ENCODE peak calls at places on chromosomes 6 and 20, in seven cellular contexts. One of them, this sample, is unnamed.

GRCh38 chr6:137102050-137102848 is 57.5 kb upstream of the IL20RA start:
- DNase-seq in neuronal stem cell: no peak
- DNase-seq in trophoblast cell: no peak
- DNase-seq in mesenchymal stem cell: no peak
- DNase-seq in mesendoderm: no peak
- DNase-seq in H1: no peak
- DNase-seq in IMR-90: no peak
- DNase-seq in this sample: no peak

GRCh38 chr6:130516604-130517003 is 150.8 kb downstream of the TMEM200A start:
- DNase-seq in H1: no peak
- DNase-seq in mesendoderm: no peak
- DNase-seq in mesenchymal stem cell: no peak
- DNase-seq in trophoblast cell: no peak
- DNase-seq in neuronal stem cell: no peak
- DNase-seq in IMR-90: no peak
- DNase-seq in this sample: no peak

GRCh38 chr6:33847078-33847477 is 43.3 kb upstream of the MLN start:
- DNase-seq in mesenchymal stem cell: no peak
- DNase-seq in H1: no peak
- DNase-seq in mesendoderm: no peak
- DNase-seq in trophoblast cell: no peak
- DNase-seq in neuronal stem cell: no peak
- DNase-seq in IMR-90: no peak
- DNase-seq in this sample: no peak

GRCh38 chr6:38714239-38715015 is 684 bp upstream of the DNAH8 start:
- DNase-seq in mesendoderm: no peak
- DNase-seq in trophoblast cell: peak
- DNase-seq in neuronal stem cell: no peak
- DNase-seq in mesenchymal stem cell: no peak
- DNase-seq in IMR-90: no peak
- DNase-seq in H1: no peak
- DNase-seq in this sample: no peak

GRCh38 chr6:163355471-163355991 is 59.0 kb upstream of the QKI start:
- DNase-seq in mesendoderm: no peak
- DNase-seq in neuronal stem cell: no peak
- DNase-seq in H1: no peak
- DNase-seq in trophoblast cell: peak
- DNase-seq in IMR-90: peak
- DNase-seq in mesenchymal stem cell: peak
- DNase-seq in this sample: no peak

GRCh38 chr6:35566794-35567193 is 54.1 kb upstream of the TULP1 start:
- DNase-seq in neuronal stem cell: no peak
- DNase-seq in trophoblast cell: no peak
- DNase-seq in mesenchymal stem cell: no peak
- DNase-seq in IMR-90: no peak
- DNase-seq in mesendoderm: peak
- DNase-seq in H1: peak
- DNase-seq in this sample: peak

GRCh38 chr6:27532820-27533538 is 60.1 kb upstream of the ZNF184 start:
- DNase-seq in trophoblast cell: peak
- DNase-seq in mesenchymal stem cell: peak
- DNase-seq in neuronal stem cell: no peak
- DNase-seq in IMR-90: peak
- DNase-seq in H1: no peak
- DNase-seq in mesendoderm: peak
- DNase-seq in this sample: no peak

GRCh38 chr6:139376054-139376355 is 1.6 kb upstream of the CITED2 start:
- DNase-seq in H1: no peak
- DNase-seq in IMR-90: no peak
- DNase-seq in neuronal stem cell: no peak
- DNase-seq in mesenchymal stem cell: peak
- DNase-seq in trophoblast cell: no peak
- DNase-seq in mesendoderm: no peak
- DNase-seq in this sample: no peak

GRCh38 chr20:56810141-56810540 is 181.0 kb downstream of the TFAP2C start:
- DNase-seq in IMR-90: no peak
- DNase-seq in trophoblast cell: no peak
- DNase-seq in neuronal stem cell: no peak
- DNase-seq in mesenchymal stem cell: no peak
- DNase-seq in H1: no peak
- DNase-seq in mesendoderm: no peak
- DNase-seq in this sample: no peak

GRCh38 chr6:32845381-32845884 is 1.6 kb upstream of the PSMB8 start:
- DNase-seq in neuronal stem cell: no peak
- DNase-seq in trophoblast cell: peak
- DNase-seq in IMR-90: no peak
- DNase-seq in mesendoderm: no peak
- DNase-seq in mesenchymal stem cell: no peak
- DNase-seq in H1: no peak
- DNase-seq in this sample: no peak

GRCh38 chr6:166078294-166078693 is 89.4 kb downstream of the TBXT start:
- DNase-seq in mesenchymal stem cell: peak
- DNase-seq in mesendoderm: no peak
- DNase-seq in neuronal stem cell: no peak
- DNase-seq in trophoblast cell: peak
- DNase-seq in H1: no peak
- DNase-seq in IMR-90: peak
- DNase-seq in this sample: no peak

GRCh38 chr20:1822564-1823420 is 72.4 kb upstream of the SIRPA start:
- DNase-seq in trophoblast cell: peak
- DNase-seq in mesendoderm: no peak
- DNase-seq in H1: no peak
- DNase-seq in IMR-90: peak
- DNase-seq in mesenchymal stem cell: peak
- DNase-seq in neuronal stem cell: no peak
- DNase-seq in this sample: no peak

GRCh38 chr6:107819217-107819616 is 4.9 kb downstream of the SCML4 start:
- DNase-seq in H1: peak
- DNase-seq in mesendoderm: no peak
- DNase-seq in mesenchymal stem cell: no peak
- DNase-seq in neuronal stem cell: no peak
- DNase-seq in IMR-90: no peak
- DNase-seq in trophoblast cell: no peak
- DNase-seq in this sample: no peak

GRCh38 chr20:60584221-60584620 is 626.0 kb downstream of the CDH26 start:
- DNase-seq in IMR-90: no peak
- DNase-seq in H1: no peak
- DNase-seq in neuronal stem cell: no peak
- DNase-seq in trophoblast cell: no peak
- DNase-seq in mesendoderm: no peak
- DNase-seq in mesenchymal stem cell: no peak
- DNase-seq in this sample: no peak

DNA sequence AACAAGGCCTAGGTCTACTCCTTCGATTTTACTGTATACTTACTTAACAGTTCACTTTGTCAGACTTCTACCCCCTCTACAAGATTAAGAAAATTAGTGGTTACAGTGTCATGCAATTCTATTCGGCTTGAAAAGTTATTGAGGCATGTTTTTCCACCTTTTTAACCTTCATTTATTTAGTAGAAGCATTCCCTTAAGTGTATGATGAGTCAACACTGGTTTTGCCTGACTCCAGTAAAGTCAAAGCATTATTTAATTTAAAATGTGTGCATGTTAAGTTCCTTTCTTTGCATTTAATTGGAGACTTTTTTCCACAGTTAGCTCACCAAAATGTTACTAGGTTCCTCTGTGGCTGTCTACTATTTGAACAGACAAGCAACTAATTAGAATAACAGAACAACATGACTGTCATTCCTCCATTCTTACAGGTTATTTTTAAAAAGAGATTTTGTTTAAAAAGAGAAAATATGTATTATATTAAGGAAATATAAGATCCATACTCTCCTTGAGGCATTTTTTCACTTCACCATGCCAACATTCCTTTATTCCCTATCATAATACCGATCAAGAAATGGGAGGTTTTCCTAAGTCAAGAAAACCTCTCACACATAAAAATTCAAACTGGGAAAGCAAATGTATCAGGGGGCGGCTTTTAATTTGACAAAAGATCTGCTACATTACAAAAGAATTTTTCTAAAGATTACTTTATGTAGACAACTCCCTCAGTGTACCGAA is 361.1 kb downstream of the UTRN start:
- DNase-seq in mesenchymal stem cell: no peak
- DNase-seq in trophoblast cell: peak
- DNase-seq in IMR-90: peak
- DNase-seq in mesendoderm: no peak
- DNase-seq in H1: no peak
- DNase-seq in neuronal stem cell: no peak
- DNase-seq in this sample: no peak
- H2BK5ac ChIP-seq in mesenchymal stem cell: no peak
- H2BK5ac ChIP-seq in trophoblast cell: no peak
- H2BK5ac ChIP-seq in IMR-90: no peak
- H2BK5ac ChIP-seq in mesendoderm: no peak
- H2BK5ac ChIP-seq in H1: peak
- H2BK5ac ChIP-seq in neuronal stem cell: no peak
- H2BK5ac ChIP-seq in this sample: no peak

GRCh38 chr20:53136473-53136872 is 164.3 kb downstream of the TSHZ2 start:
- DNase-seq in mesenchymal stem cell: no peak
- DNase-seq in IMR-90: no peak
- DNase-seq in trophoblast cell: no peak
- DNase-seq in mesendoderm: no peak
- DNase-seq in H1: no peak
- DNase-seq in neuronal stem cell: no peak
- DNase-seq in this sample: no peak
- H3K23ac ChIP-seq in mesenchymal stem cell: no peak
- H3K23ac ChIP-seq in IMR-90: no peak
- H3K23ac ChIP-seq in trophoblast cell: no peak
- H3K23ac ChIP-seq in mesendoderm: no peak
- H3K23ac ChIP-seq in H1: no peak
- H3K23ac ChIP-seq in neuronal stem cell: no peak
- H3K23ac ChIP-seq in this sample: no peak

GRCh38 chr6:8023638-8024037 is 40.6 kb downstream of the BLOC1S5 start:
- DNase-seq in trophoblast cell: no peak
- DNase-seq in IMR-90: no peak
- DNase-seq in mesenchymal stem cell: no peak
- DNase-seq in mesendoderm: no peak
- DNase-seq in neuronal stem cell: no peak
- DNase-seq in H1: no peak
- DNase-seq in this sample: no peak
- H2BK5ac ChIP-seq in trophoblast cell: no peak
- H2BK5ac ChIP-seq in IMR-90: no peak
- H2BK5ac ChIP-seq in mesenchymal stem cell: no peak
- H2BK5ac ChIP-seq in mesendoderm: no peak
- H2BK5ac ChIP-seq in neuronal stem cell: no peak
- H2BK5ac ChIP-seq in H1: no peak
- H2BK5ac ChIP-seq in this sample: no peak

GRCh38 chr6:131655387-131655786 is 18.3 kb downstream of the ENPP3 start:
- DNase-seq in trophoblast cell: no peak
- DNase-seq in IMR-90: no peak
- DNase-seq in neuronal stem cell: no peak
- DNase-seq in mesendoderm: no peak
- DNase-seq in mesenchymal stem cell: no peak
- DNase-seq in H1: no peak
- DNase-seq in this sample: no peak
- H3K23ac ChIP-seq in trophoblast cell: no peak
- H3K23ac ChIP-seq in IMR-90: no peak
- H3K23ac ChIP-seq in neuronal stem cell: no peak
- H3K23ac ChIP-seq in mesendoderm: no peak
- H3K23ac ChIP-seq in mesenchymal stem cell: no peak
- H3K23ac ChIP-seq in H1: no peak
- H3K23ac ChIP-seq in this sample: no peak

DNA sequence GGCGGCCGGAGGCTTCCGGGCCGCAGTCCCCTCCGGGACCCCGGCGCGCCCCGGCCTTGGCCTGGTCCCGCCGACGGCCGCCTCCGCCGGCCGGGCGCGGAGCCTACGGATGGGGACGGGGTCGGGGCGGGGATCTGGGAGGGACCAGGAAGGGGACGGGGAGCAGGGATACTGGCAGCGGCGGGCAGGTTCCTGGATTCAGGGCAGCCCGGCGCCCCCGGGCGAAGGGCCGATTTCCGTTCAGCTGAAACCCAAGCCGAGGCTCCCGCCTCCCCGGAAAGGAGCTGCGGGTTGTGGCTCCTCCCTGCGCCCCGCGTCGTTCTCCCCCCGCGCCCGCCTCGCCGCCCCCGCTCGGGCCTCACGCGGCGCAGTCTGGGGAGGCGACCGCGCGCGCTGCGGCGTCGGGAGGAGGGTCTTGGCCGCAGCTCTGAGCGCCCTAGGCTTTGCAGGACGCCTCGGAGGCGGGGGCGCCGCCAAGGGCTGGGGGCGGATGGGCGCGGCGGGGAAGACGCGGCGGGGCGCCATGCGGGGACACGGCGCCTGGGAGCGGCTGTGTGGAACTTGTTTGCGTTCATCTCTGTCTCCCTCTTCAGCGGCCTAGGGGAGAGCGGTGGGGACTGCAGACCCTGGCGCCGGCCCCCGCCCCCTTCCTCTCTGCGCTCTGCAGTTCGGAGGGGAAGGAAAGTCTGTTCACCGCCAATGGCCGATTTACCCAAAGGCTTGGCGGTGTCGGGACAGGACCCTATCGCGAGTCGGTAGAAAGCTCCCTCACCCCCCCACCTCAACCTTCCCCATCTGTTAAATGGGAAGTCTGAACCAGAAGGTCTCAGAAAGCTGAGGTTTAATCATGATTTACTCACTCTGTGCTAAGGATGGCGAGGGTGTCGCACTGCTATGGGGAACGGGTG is 22.7 kb upstream of the TMEM181 start:
- DNase-seq in mesendoderm: peak
- DNase-seq in IMR-90: no peak
- DNase-seq in trophoblast cell: no peak
- DNase-seq in H1: peak
- DNase-seq in neuronal stem cell: peak
- DNase-seq in mesenchymal stem cell: peak
- DNase-seq in this sample: peak
- H2BK5ac ChIP-seq in mesendoderm: no peak
- H2BK5ac ChIP-seq in IMR-90: no peak
- H2BK5ac ChIP-seq in trophoblast cell: no peak
- H2BK5ac ChIP-seq in H1: peak
- H2BK5ac ChIP-seq in neuronal stem cell: no peak
- H2BK5ac ChIP-seq in mesenchymal stem cell: no peak
- H2BK5ac ChIP-seq in this sample: no peak

This sample was measured in H9.